ENCODE peak calls at places on chromosomes 16 and 17, in nine cellular contexts. S, P, V, Q, T, C, I, Y and H are unnamed samples.

GRCh38 chr17:1120596-1121441 is 59.0 kb downstream of the ABR start:
- DNase-seq in C (no peak), I (no peak), V (no peak), Q (no peak), Y (no peak), T (no peak), P (no peak), S (no peak), H (no peak)

GRCh38 chr17:64499805-64500486 is 3.1 kb upstream of the POLG2 start:
- DNase-seq in I (no peak), Y (no peak), Q (no peak), P (no peak), T (no peak), V (peak; percentile 16), C (no peak), S (peak; percentile 40), H (no peak)

GRCh38 chr16:4059969-4060368 is 56.3 kb downstream of the ADCY9 start:
- DNase-seq in Q (no peak), I (no peak), V (no peak), Y (peak; percentile 28), S (no peak), T (no peak), C (no peak), P (no peak), H (no peak)

GRCh38 chr16:65125871-65126270 is 4.0 kb upstream of the CDH11 start:
- DNase-seq in V (no peak), C (no peak), Q (no peak), I (no peak), S (peak; percentile 29), T (no peak), P (no peak), Y (no peak), H (no peak)

GRCh38 chr16:28057949-28058348 is 5.6 kb downstream of the GSG1L start:
- DNase-seq in T (no peak), P (no peak), C (no peak), Q (no peak), I (no peak), Y (no peak), S (no peak), V (no peak), H (no peak)

GRCh38 chr17:47687328-47687690 is 6.7 kb upstream of the TBKBP1 start:
- DNase-seq in V (no peak), Y (no peak), C (no peak), S (no peak), T (no peak), Q (no peak), P (no peak), I (no peak), H (no peak)

GRCh38 chr17:29728490-29728889 is 105.8 kb upstream of the CORO6 start:
- DNase-seq in S (no peak), C (no peak), I (no peak), V (no peak), Y (no peak), P (no peak), T (no peak), Q (no peak), H (no peak)

GRCh38 chr17:49515196-49515770 is 20.2 kb downstream of the NGFR start:
- DNase-seq in Q (peak; percentile 36), S (peak; percentile 68), I (peak; percentile 81), T (peak; percentile 94), Y (no peak), C (peak; percentile 62), V (peak; percentile 87), P (no peak), H (peak; percentile 48)

GRCh38 chr17:45042346-45043120 is 8.9 kb downstream of the DCAKD start:
- DNase-seq in P (no peak), C (no peak), V (no peak), Q (no peak), Y (no peak), I (no peak), S (no peak), T (no peak), H (no peak)

GRCh38 chr16:49021136-49021535 is 260.5 kb downstream of the CBLN1 start:
- DNase-seq in C (no peak), P (no peak), Y (no peak), S (no peak), T (no peak), I (no peak), V (no peak), Q (no peak), H (peak; percentile 16)

GRCh38 chr17:63099420-63099819 is 133.4 kb downstream of the TANC2 start:
- DNase-seq in T (no peak), I (no peak), Y (no peak), P (no peak), Q (no peak), S (no peak), V (no peak), C (no peak), H (no peak)
- TF ChIP-seq CTCF in T (no peak), I (no peak), Y (no peak), P (no peak), Q (no peak), S (no peak), V (no peak), C (no peak), H (no peak)

GRCh38 chr16:21610766-21611165 is 11.4 kb downstream of the METTL9 start:
- DNase-seq in S (no peak), T (no peak), Q (no peak), V (no peak), I (no peak), P (no peak), Y (no peak), C (no peak), H (no peak)
- H3K27ac ChIP-seq in S (no peak overlapping the region), T (no peak overlapping the region), Q (no peak overlapping the region), V (no peak overlapping the region), I (peak overlapping the region; percentile 81), P (no peak overlapping the region), Y (no peak overlapping the region), C (no peak overlapping the region), H (no peak overlapping the region)

DNA sequence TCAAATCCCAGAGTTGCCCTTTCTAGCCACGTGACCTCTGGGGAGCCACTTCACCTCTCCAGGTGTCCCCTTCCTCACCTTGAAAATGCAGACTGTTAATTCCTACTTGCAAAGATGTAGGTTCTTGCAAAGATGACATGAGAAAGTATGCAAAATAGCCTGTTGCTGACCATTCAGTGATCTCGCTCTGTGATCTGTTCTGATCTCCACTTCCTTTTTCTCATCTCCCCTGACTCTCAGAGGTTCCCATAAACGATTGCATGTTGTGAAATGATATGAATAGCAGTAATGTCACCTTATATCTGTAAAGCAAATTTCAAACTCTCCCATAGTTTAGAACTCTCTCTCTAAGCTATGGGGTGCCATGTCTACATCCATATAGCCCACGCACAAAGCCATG is 182.3 kb downstream of the TMEM132E start:
- DNase-seq in P (no peak), Q (no peak), I (no peak), V (no peak), S (no peak), Y (no peak), T (peak; percentile 1), C (no peak), H (no peak)
- TF ChIP-seq CTCF in P (no peak), Q (no peak), I (no peak), V (no peak), S (no peak), Y (no peak), T (no peak), C (no peak), H (no peak)

GRCh38 chr17:76431509-76431908 is 21.4 kb downstream of the UBE2O start:
- DNase-seq in P (no peak), Q (no peak), Y (no peak), V (no peak), S (no peak), I (no peak), T (no peak), C (no peak), H (no peak)

GRCh38 chr17:76426853-76427252 is 26.1 kb downstream of the UBE2O start:
- DNase-seq in Q (no peak), T (no peak), S (no peak), V (no peak), C (no peak), I (no peak), P (no peak), Y (no peak), H (no peak)

GRCh38 chr17:76428511-76428910 is 24.4 kb downstream of the UBE2O start:
- DNase-seq in I (no peak), P (no peak), V (no peak), Q (no peak), S (no peak), C (no peak), T (no peak), Y (no peak), H (no peak)

GRCh38 chr17:76432004-76432403 is 20.9 kb downstream of the UBE2O start:
- DNase-seq in Y (no peak), C (no peak), V (no peak), P (no peak), S (no peak), I (no peak), T (no peak), Q (no peak), H (no peak)

GRCh38 chr17:76427457-76428231 is 25.3 kb downstream of the UBE2O start:
- DNase-seq in S (no peak), Y (no peak), V (no peak), I (no peak), T (no peak), Q (no peak), P (no peak), C (no peak), H (no peak)
- H3K27ac ChIP-seq in S (no peak overlapping the region), Y (no peak overlapping the region), V (no peak overlapping the region), I (no peak overlapping the region), T (no peak overlapping the region), Q (no peak overlapping the region), P (no peak overlapping the region), C (peak overlapping the region; percentile 24), H (no peak overlapping the region)

DNA sequence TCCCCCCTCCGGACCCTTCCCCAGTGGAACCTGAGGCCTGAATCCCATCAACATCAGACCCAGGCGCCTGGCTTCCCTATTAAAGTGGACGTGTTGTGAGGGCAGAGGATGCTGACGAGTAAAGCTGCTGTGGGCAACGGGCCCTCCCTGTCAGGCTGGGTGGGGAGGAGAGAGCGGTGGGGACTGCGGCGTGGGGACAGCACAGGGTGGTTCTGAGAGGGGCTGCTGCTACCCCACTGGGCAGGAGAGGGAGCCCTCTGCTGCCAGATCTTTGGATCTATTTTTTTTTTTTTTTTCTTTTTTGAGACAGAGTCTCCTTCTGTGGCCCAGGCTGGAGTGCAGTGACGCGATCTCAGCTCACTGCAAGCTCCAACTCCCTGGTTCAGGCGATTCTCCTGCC is 5.9 kb downstream of the CA5A start:
- DNase-seq in P (no peak), I (peak; percentile 25), Y (no peak), S (no peak), T (peak; percentile 48), V (peak; percentile 23), C (no peak), Q (no peak), H (no peak)
- TF ChIP-seq CTCF in P (no peak), I (peak; percentile 59), Y (no peak), S (peak; percentile 10), T (peak; percentile 55), V (peak; percentile 21), C (no peak), Q (peak; percentile 52), H (no peak)

GRCh38 chr16:80947708-80948615 is 58.7 kb downstream of the CMC2 start:
- DNase-seq in V (no peak), T (no peak), S (no peak), C (no peak), Q (no peak), Y (no peak), P (no peak), I (no peak), H (no peak)
- H3K27ac ChIP-seq in V (no peak overlapping the region), T (no peak overlapping the region), S (no peak overlapping the region), C (no peak overlapping the region), Q (no peak overlapping the region), Y (no peak overlapping the region), P (no peak overlapping the region), I (no peak overlapping the region), H (no peak overlapping the region)

GRCh38 chr16:17387226-17387625 is 83.5 kb downstream of the XYLT1 start:
- DNase-seq in S (no peak), Y (no peak), T (no peak), V (no peak), P (no peak), Q (no peak), C (no peak), I (no peak), H (no peak)
- TF ChIP-seq CTCF in S (no peak), Y (no peak), T (no peak), V (no peak), P (no peak), Q (no peak), C (no peak), I (no peak), H (no peak)